ENCODE peak calls at places on chromosomes 1 and 21, in five cellular contexts. Z is NCI-H774, T is B cell, Q is astrocyte of the cerebellum, O is WTC11. X is an unnamed sample.

GRCh38 chr1:91803847-91804545 is 82.0 kb downstream of the TGFBR3 start:
- DNase-seq in O (no peak), Z (no peak), Q (no peak), T (no peak), X (no peak)

GRCh38 chr21:45895778-45896370 is 85.7 kb upstream of the COL6A1 start:
- DNase-seq in O (no peak), Q (no peak), Z (no peak), T (no peak), X (no peak)

GRCh38 chr1:15094056-15094455 is 59.5 kb upstream of the TMEM51 start:
- DNase-seq in O (no peak), T (no peak), Z (no peak), Q (no peak), X (no peak)

GRCh38 chr1:226061793-226062557 is 541 bp upstream of the H3-3A start:
- DNase-seq in T (peak; percentile 47), Q (no peak), O (peak; percentile 81), Z (peak; percentile 92), X (no peak)

GRCh38 chr1:2564815-2565415 is 8.7 kb downstream of the TNFRSF14 start:
- DNase-seq in Z (no peak), Q (no peak), O (no peak), T (no peak), X (no peak)

GRCh38 chr1:12153181-12153785 is 13.5 kb upstream of the TNFRSF1B start:
- DNase-seq in Z (no peak), O (no peak), Q (no peak), T (peak; percentile 78), X (no peak)

GRCh38 chr1:9200441-9200840 is 34.1 kb upstream of the H6PD start:
- DNase-seq in T (no peak), Q (no peak), O (no peak), Z (no peak), X (no peak)

GRCh38 chr1:161994153-161994814 is 29.4 kb downstream of the OLFML2B start:
- DNase-seq in O (no peak), Q (peak; percentile 61), Z (no peak), T (no peak), X (no peak)

GRCh38 chr1:206106328-206107167 is 10.6 kb downstream of the AVPR1B start:
- DNase-seq in O (peak; percentile 86), Q (peak; percentile 63), Z (peak; percentile 61), T (peak; percentile 88), X (peak; percentile 35)

GRCh38 chr1:232033285-232033684 is 406.7 kb downstream of the DISC1 start:
- DNase-seq in Q (no peak), O (no peak), T (no peak), Z (peak; percentile 67), X (no peak)

GRCh38 chr1:217535601-217536377 is 95.1 kb downstream of the GPATCH2 start:
- DNase-seq in Q (no peak), T (no peak), Z (no peak), O (no peak), X (no peak)

GRCh38 chr1:220827445-220828210 is 40.9 kb downstream of the MTARC1 start:
- DNase-seq in O (no peak), T (no peak), Z (no peak), Q (no peak), X (no peak)

GRCh38 chr1:223700942-223701637 is 11.2 kb upstream of the CAPN2 start:
- DNase-seq in O (no peak), Q (peak; percentile 92), T (no peak), Z (no peak), X (peak; percentile 95)

GRCh38 chr1:208209286-208209685 is 34.9 kb downstream of the PLXNA2 start:
- DNase-seq in Z (no peak), T (no peak), O (no peak), Q (no peak), X (no peak)

GRCh38 chr1:204507317-204508105 is 8.7 kb upstream of the MDM4 start:
- DNase-seq in O (peak; percentile 76), Q (no peak), Z (peak; percentile 72), T (no peak), X (no peak)

GRCh38 chr1:9542425-9542824 is 3.2 kb downstream of the SLC25A33 start:
- DNase-seq in Z (no peak), Q (peak; percentile 48), T (no peak), O (no peak), X (no peak)

GRCh38 chr1:9275567-9276034 is 17.1 kb upstream of the SPSB1 start:
- DNase-seq in Z (no peak), Q (no peak), O (no peak), T (no peak), X (no peak)

GRCh38 chr1:218584418-218585155 is 239.5 kb downstream of the TGFB2 start:
- DNase-seq in Q (no peak), O (no peak), T (no peak), Z (no peak), X (peak; percentile 34)

GRCh38 chr1:205582046-205582445 is 49.8 kb downstream of the ELK4 start:
- DNase-seq in Z (no peak), Q (no peak), O (no peak), T (no peak), X (no peak)

GRCh38 chr1:94383966-94384408 is 34.2 kb upstream of the ABCD3 start:
- DNase-seq in Z (no peak), T (no peak), O (no peak), Q (no peak), X (peak; percentile 43)

GRCh38 chr1:68814067-68814466 is 317.2 kb upstream of the DEPDC1 start:
- DNase-seq in Q (no peak), T (no peak), O (no peak), Z (no peak), X (no peak)

GRCh38 chr1:12488666-12489354 is 129.2 kb downstream of the DHRS3 start:
- DNase-seq in O (no peak), T (peak; percentile 9), Q (no peak), Z (no peak), X (no peak)

GRCh38 chr1:41655632-41656031 is 171.1 kb upstream of the EDN2 start:
- DNase-seq in O (no peak), Q (no peak), T (peak; percentile 27), Z (no peak), X (no peak)

GRCh38 chr1:85578321-85579295 is 2.0 kb upstream of the CCN1 start:
- DNase-seq in Z (no peak), Q (peak; percentile 97), O (no peak), T (no peak), X (peak; percentile 96)

GRCh38 chr1:204637985-204638356 is 47.6 kb downstream of the LRRN2 start:
- DNase-seq in Z (no peak), O (no peak), T (no peak), Q (no peak), X (no peak)

GRCh38 chr1:53016705-53017104 is 45.3 kb upstream of the PODN start:
- DNase-seq in O (no peak), T (no peak), Q (no peak), Z (no peak), X (no peak)

GRCh38 chr1:225299624-225300023 is 128.2 kb downstream of the LBR start:
- DNase-seq in O (no peak), Q (no peak), T (no peak), Z (no peak), X (no peak)

GRCh38 chr1:21634481-21635137 is 34.5 kb downstream of the RAP1GAP start:
- DNase-seq in T (no peak), O (no peak), Q (no peak), Z (no peak), X (no peak)

GRCh38 chr1:94422115-94422820 is 4.1 kb downstream of the ABCD3 start:
- DNase-seq in Q (no peak), Z (no peak), O (no peak), T (no peak), X (no peak)

GRCh38 chr1:50416150-50416527 is 7.1 kb downstream of the DMRTA2 start:
- DNase-seq in Q (no peak), O (peak; percentile 66), T (no peak), Z (no peak), X (no peak)

GRCh38 chr1:215517441-215517891 is 49.6 kb upstream of the KCTD3 start:
- DNase-seq in Q (peak; percentile 34), T (no peak), O (peak; percentile 22), Z (no peak), X (peak; percentile 73)

GRCh38 chr1:12409676-12410075 is 179.8 kb downstream of the VPS13D start:
- DNase-seq in Q (no peak), T (no peak), Z (no peak), O (no peak), X (no peak)

GRCh38 chr1:172778461-172779455 is 119.9 kb downstream of the FASLG start:
- DNase-seq in Q (no peak), O (no peak), Z (no peak), T (no peak), X (no peak)

GRCh38 chr1:160367934-160368923 is 1.4 kb downstream of the NHLH1 start:
- DNase-seq in T (no peak), Q (no peak), Z (no peak), O (no peak), X (no peak)

GRCh38 chr1:94022471-94023189 is 98.3 kb downstream of the ABCA4 start:
- DNase-seq in O (no peak), Q (peak; percentile 79), T (no peak), Z (no peak), X (peak; percentile 90)

GRCh38 chr1:178417858-178418257 is 78.9 kb downstream of the CLEC20A start:
- DNase-seq in O (no peak), Q (peak; percentile 8), T (no peak), Z (no peak), X (peak; percentile 26)

GRCh38 chr1:9084883-9085282 is 15.4 kb upstream of the SLC2A5 start:
- DNase-seq in O (no peak), T (no peak), Q (no peak), Z (no peak), X (no peak)

GRCh38 chr21:29366532-29366931 is 67.8 kb downstream of the BACH1 start:
- DNase-seq in Q (no peak), Z (no peak), T (no peak), O (no peak), X (no peak)

X was measured in non-pigmented ciliary epithelial cell.